ENCODE peak calls at places on chromosomes 6 and 20, in seven cellular contexts. G is colonic mucosa; T is GM10248; Q is EH; N is stimulated activated CD4-positive, alpha-beta T cell treated with anti-CD3 and anti-CD28 coated beads, Interleukin-2, amount 100 ng/mL, for 48 hours; L is right atrium auricular region; O is adrenal gland. W is an unnamed sample.
A peak's percentile ranks its signal among the peaks of the same experiment; 100 is the strongest.

GRCh38 chr20:63230800-63231268 is 4.9 kb upstream of the BIRC7 start:
- DNase-seq in G (peak; percentile 42), T (no peak), Q (peak; percentile 67), N (no peak), L (peak; percentile 63), O (peak; percentile 71), W (no peak)

GRCh38 chr6:70375166-70375565 is 38.1 kb upstream of the FAM135A start:
- DNase-seq in G (no peak), T (no peak), Q (peak; percentile 63), N (no peak), L (no peak), O (no peak), W (no peak)

GRCh38 chr20:7637184-7637583 is 303.1 kb downstream of the HAO1 start:
- DNase-seq in G (no peak), T (no peak), Q (no peak), N (no peak), L (no peak), O (no peak), W (no peak)

GRCh38 chr6:119333707-119334295 is 15.8 kb downstream of the MAN1A1 start:
- DNase-seq in G (no peak), T (peak; percentile 26), Q (peak; percentile 3), N (no peak), L (no peak), O (no peak), W (no peak)

GRCh38 chr6:132456700-132457143 is 55.4 kb upstream of the MOXD1 start:
- DNase-seq in G (peak; percentile 18), T (peak; percentile 65), Q (peak; percentile 23), N (no peak), L (peak; percentile 59), O (peak; percentile 30), W (no peak)

GRCh38 chr6:170131351-170131750 is 159.5 kb downstream of the DLL1 start:
- DNase-seq in G (no peak), T (no peak), Q (no peak), N (no peak), L (no peak), O (no peak), W (no peak)

GRCh38 chr6:167937948-167938911 is 59.2 kb upstream of the KIF25 start:
- DNase-seq in G (no peak), T (no peak), Q (no peak), N (no peak), L (no peak), O (no peak), W (peak; percentile 80)

GRCh38 chr6:125950293-125950692 is 6.3 kb upstream of the HINT3 start:
- DNase-seq in G (no peak), T (no peak), Q (peak; percentile 93), N (no peak), L (no peak), O (no peak), W (no peak)

GRCh38 chr6:116196841-116197240 is 57.0 kb downstream of the TSPYL4 start:
- DNase-seq in G (no peak), T (no peak), Q (no peak), N (no peak), L (no peak), O (no peak), W (no peak)

GRCh38 chr6:150297327-150298028 is 71.3 kb upstream of the IYD start:
- DNase-seq in G (peak; percentile 59), T (no peak), Q (peak; percentile 70), N (no peak), L (no peak), O (no peak), W (no peak)

W was measured in keratinocyte.